ENCODE peak calls at places on chromosomes 1 and 21, in seven cellular contexts. R, E, A, S, X, O and Z are unnamed samples.

GRCh38 chr21:23936224-23936623 is 1671.1 kb downstream of the MRPL39 start:
- DNase-seq in O (no peak), E (no peak), R (peak), X (no peak), S (no peak), A (peak), Z (peak)

GRCh38 chr1:161071886-161072371 is 2.2 kb upstream of the ARHGAP30 start:
- DNase-seq in E (peak), R (no peak), S (peak), X (peak), A (peak), O (peak), Z (no peak)

GRCh38 chr1:159141584-159142518 is 29.6 kb upstream of the CADM3 start:
- DNase-seq in A (peak), R (peak), S (no peak), X (no peak), E (peak), O (no peak), Z (peak)

GRCh38 chr1:204503122-204503912 is 8.7 kb upstream of the PIK3C2B start:
- DNase-seq in X (peak), R (peak), A (peak), E (no peak), O (no peak), S (peak), Z (peak)

GRCh38 chr1:86259390-86259789 is 102.8 kb upstream of the COL24A1 start:
- DNase-seq in O (no peak), S (no peak), R (peak), E (no peak), X (no peak), A (peak), Z (no peak)

GRCh38 chr1:160046494-160047115 is 14.8 kb upstream of the PIGM start:
- DNase-seq in O (no peak), A (peak), S (peak), X (no peak), R (peak), E (peak), Z (no peak)

GRCh38 chr1:209104646-209105045 is 478.9 kb upstream of the CAMK1G start:
- DNase-seq in E (no peak), A (no peak), S (no peak), R (no peak), O (no peak), X (no peak), Z (no peak)

GRCh38 chr1:3457910-3458621 is 3.6 kb downstream of the ARHGEF16 start:
- DNase-seq in X (peak), S (peak), O (no peak), A (no peak), R (no peak), E (no peak), Z (no peak)

GRCh38 chr1:161913482-161914140 is 110.1 kb downstream of the OLFML2B start:
- DNase-seq in X (no peak), E (no peak), R (peak), S (no peak), O (no peak), A (no peak), Z (no peak)

GRCh38 chr1:86104606-86105532 is 51.7 kb downstream of the COL24A1 start:
- DNase-seq in X (peak), O (no peak), S (no peak), A (no peak), R (no peak), E (no peak), Z (no peak)

GRCh38 chr1:26410706-26411623 is at the start of gene LIN28A:
- DNase-seq in O (no peak), S (no peak), E (no peak), X (no peak), R (no peak), A (peak), Z (no peak)

GRCh38 chr1:8147922-8148321 is 121.8 kb upstream of the ERRFI1 start:
- DNase-seq in R (peak), E (no peak), X (no peak), O (no peak), A (no peak), S (peak), Z (no peak)

GRCh38 chr1:197944485-197944884 is 27.3 kb downstream of the LHX9 start:
- DNase-seq in X (no peak), O (no peak), A (no peak), R (no peak), S (no peak), E (no peak), Z (no peak)

GRCh38 chr1:17958704-17959103 is 148.9 kb upstream of the IGSF21 start:
- DNase-seq in O (no peak), A (peak), R (no peak), X (no peak), S (no peak), E (no peak), Z (no peak)

GRCh38 chr21:42036313-42036712 is 26.2 kb upstream of the ZBTB21 start:
- DNase-seq in E (no peak), X (no peak), O (no peak), A (no peak), R (no peak), S (no peak), Z (no peak)

GRCh38 chr1:248047008-248047407 is 372 bp downstream of the OR2L3 start:
- DNase-seq in X (no peak), O (no peak), S (no peak), A (no peak), R (no peak), E (no peak), Z (no peak)

GRCh38 chr1:42399315-42400100 is 18.9 kb downstream of the RIMKLA start:
- DNase-seq in R (no peak), X (peak), A (no peak), S (no peak), O (no peak), E (no peak), Z (no peak)
- H2BK120ac ChIP-seq in R (no peak), X (no peak), A (no peak), S (no peak), O (no peak), E (no peak), Z (no peak)

GRCh38 chr1:234907585-234908457 is 220.8 kb downstream of the TOMM20 start:
- DNase-seq in X (no peak), S (peak), E (no peak), A (no peak), O (no peak), R (peak), Z (no peak)
- H2BK120ac ChIP-seq in X (no peak), S (no peak), E (no peak), A (no peak), O (no peak), R (peak), Z (no peak)

DNA sequence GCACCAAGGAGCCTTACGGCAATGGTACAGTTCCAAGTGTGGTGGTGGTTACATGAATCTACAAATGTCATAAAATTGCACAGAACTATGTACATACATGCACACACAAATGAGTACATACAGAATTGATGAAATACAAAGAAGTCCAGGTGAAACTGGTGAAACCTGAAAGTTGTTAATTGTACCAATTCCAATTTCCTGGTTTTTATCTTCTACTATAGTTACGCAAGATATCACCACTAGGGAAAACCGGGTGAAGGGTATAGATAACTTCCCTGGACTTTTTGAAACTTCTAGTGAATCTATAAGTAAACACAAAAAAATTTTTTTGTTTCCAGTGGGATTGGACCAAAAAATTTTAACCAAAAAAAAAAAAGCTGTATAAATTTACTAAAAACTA is 18.9 kb downstream of the HSF2BP start:
- DNase-seq in S (no peak), R (no peak), X (no peak), A (no peak), E (no peak), O (no peak), Z (no peak)
- H2BK120ac ChIP-seq in S (no peak), R (peak), X (no peak), A (no peak), E (no peak), O (no peak), Z (no peak)

DNA sequence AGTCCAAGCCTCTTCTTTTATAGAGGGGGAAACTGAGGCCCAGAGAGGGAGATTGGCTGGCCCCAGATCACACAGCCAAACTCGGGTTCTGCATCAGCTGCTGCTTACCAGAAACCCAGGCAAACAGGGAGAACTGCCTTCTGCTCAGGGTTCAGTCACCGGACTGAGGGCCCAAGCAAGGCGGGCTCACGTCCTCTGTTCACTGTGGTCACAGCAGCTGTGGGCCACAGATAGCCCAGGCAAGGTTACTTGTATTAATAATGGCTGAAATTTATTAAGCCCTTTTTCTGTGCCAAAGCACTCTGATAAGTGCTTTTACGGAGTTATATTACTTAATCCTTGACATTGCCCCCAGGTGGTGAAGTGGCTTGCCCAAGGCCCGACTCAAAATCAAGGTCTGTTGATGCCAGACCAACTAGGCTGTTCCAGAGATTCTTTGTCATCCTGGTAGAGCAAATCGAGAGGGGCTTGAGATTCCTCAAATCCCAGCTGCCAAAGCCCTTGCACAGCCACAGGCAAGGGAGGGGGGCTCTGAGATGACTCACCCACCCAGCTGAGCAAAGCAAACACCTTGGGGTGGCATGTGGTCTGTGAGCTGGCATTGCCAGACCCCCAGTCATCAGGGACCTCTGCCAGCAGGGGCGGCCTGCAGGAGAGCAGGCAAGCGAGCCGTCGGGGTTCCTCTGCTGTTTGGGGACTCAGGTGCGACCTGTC is 36.5 kb downstream of the EPHB2 start:
- DNase-seq in O (no peak), S (peak), X (no peak), A (no peak), E (no peak), R (peak), Z (no peak)
- H2BK120ac ChIP-seq in O (no peak), S (peak), X (no peak), A (no peak), E (no peak), R (peak), Z (no peak)

GRCh38 chr1:167641786-167642500 is 11.9 kb downstream of the RCSD1 start:
- DNase-seq in E (no peak), R (no peak), S (peak), O (no peak), X (no peak), A (no peak), Z (no peak)
- H2BK120ac ChIP-seq in E (no peak), R (no peak), S (no peak), O (no peak), X (no peak), A (no peak), Z (no peak)

GRCh38 chr1:113579256-113580018 is 179.8 kb downstream of the PHTF1 start:
- DNase-seq in O (no peak), A (no peak), S (no peak), X (peak), E (no peak), R (peak), Z (no peak)
- H2BK120ac ChIP-seq in O (no peak), A (no peak), S (no peak), X (no peak), E (no peak), R (no peak), Z (no peak)

DNA sequence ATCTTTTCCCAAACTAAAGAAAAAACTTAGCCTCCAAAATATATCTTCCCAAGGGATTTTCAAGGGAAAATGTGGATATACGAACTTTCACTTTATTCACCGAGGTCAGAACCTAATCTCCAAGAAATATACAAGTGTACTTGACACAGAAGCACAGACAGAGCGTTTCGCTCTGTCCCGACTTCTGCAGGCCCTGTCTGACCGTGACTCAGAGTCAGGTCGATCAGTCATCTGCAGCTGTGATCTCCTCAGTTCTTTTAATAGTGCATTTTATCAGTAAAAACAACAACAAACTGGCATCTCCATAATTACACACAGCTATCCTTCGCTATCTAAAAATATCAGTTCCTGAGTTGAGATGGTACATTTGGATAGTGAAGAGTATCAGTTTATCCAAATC is 226.6 kb downstream of the TM2D1 start:
- DNase-seq in R (no peak), A (no peak), X (no peak), E (no peak), O (no peak), S (no peak), Z (no peak)
- H2BK120ac ChIP-seq in R (no peak), A (no peak), X (no peak), E (no peak), O (no peak), S (no peak), Z (no peak)

DNA sequence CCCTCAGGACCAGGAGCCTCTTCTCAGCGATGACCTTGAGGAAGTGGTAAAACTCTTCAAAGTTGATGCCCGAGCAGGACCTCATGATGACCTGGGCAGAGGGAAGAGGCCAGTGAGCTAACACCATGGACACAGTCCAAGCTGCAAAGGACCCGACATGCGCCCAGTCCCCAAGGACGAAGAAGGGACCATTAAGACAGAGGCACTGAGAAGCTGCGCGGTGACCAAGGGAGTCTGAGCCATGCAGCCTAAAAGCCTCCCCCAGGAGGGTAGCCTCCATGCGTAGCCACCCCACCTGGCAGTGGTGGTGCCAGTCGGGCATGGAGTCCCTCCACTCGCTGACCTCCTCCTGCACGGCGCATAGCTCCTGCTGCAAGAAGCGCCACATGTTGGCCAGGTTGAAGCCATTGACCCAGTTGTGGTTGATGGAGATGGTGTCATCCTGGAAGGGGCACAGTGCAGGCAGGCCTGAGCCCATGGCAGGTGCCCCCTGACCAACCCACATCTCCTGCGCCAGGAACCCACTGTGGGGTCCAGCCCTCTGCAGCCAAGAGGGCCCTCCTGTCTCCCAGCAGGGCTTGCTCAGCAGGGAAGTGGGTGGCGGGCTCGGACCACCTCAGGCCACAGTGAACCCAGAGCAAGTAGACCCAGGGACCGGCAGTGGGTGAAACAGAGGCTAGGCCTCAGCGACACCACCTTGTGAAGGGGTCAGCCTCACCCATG is 2.4 kb downstream of the JMJD4 start:
- DNase-seq in S (no peak), O (no peak), R (no peak), X (no peak), E (peak), A (no peak), Z (no peak)
- H2BK120ac ChIP-seq in S (no peak), O (no peak), R (no peak), X (no peak), E (no peak), A (no peak), Z (no peak)

DNA sequence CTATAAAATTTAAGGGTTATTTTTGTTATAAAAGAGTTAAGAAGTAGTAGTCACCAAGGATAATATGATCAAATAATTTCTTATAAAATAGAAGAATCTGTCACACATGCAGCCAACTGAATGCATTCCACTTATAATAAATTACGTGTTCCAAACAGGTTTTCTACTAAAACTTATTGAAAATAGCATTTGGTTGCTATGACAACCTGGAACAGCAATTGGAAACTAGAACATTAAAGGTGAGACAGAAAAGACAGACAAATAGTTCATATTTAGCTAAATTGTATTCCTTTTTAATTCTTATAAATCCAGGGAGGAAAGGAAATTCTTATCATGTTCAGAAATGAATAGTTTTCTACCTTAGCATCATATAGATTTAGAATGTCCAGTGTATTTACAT is 9.1 kb upstream of the CHODL start:
- DNase-seq in X (no peak), O (no peak), S (no peak), R (no peak), E (no peak), A (no peak), Z (no peak)
- H2BK120ac ChIP-seq in X (no peak), O (no peak), S (no peak), R (no peak), E (no peak), A (no peak), Z (no peak)

DNA sequence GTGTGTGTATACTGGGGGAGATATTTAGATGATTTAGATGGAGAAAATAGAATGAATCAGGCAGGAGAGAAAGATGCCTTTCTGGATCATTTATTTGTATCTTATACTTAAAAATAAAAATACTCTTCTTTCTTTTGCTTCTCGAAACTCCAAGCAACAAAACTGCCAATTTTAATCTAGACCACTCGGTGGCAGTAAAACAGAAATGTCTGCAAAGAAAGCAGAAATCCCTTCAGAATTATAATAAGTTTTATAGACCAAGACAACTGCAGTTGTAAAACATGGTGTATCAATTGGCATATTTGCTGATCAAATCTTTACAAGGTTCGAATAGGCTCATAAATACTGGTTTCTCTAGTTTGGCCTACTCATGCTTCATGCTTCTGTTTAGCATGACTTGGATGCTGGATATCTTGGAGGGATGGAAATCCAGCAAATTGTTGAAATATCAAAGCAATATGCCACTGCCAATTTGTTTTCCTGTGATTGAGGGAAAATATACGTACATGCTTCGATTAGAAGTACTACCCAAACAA is 15.1 kb upstream of the C1orf87 start:
- DNase-seq in A (no peak), O (no peak), E (no peak), S (no peak), R (no peak), X (no peak), Z (no peak)
- H2BK120ac ChIP-seq in A (no peak), O (no peak), E (no peak), S (no peak), R (no peak), X (no peak), Z (no peak)